ENCODE peak calls at places on chromosomes 16 and 17, in six cellular contexts. K, R, H, T, Q and N are unnamed samples.

GRCh38 chr17:45873728-45874127 is 20.6 kb upstream of the MAPT start:
- DNase-seq in K (no peak), R (no peak), H (no peak), T (no peak), Q (no peak), N (no peak)

GRCh38 chr16:23286131-23286532 is 16.0 kb upstream of the SCNN1B start:
- DNase-seq in K (no peak), R (peak; percentile 63), H (no peak), T (no peak), Q (no peak), N (peak; percentile 17)

GRCh38 chr16:81755915-81756644 is 23.0 kb upstream of the PLCG2 start:
- DNase-seq in K (no peak), R (peak; percentile 23), H (no peak), T (no peak), Q (no peak), N (no peak)

GRCh38 chr16:73432794-73433455 is 385.0 kb upstream of the ZFHX3 start:
- DNase-seq in K (no peak), R (no peak), H (no peak), T (no peak), Q (no peak), N (no peak)

GRCh38 chr17:17714879-17715278 is 33.6 kb downstream of the RAI1 start:
- DNase-seq in K (no peak), R (no peak), H (no peak), T (no peak), Q (no peak), N (no peak)

GRCh38 chr16:56947604-56947995 is 14.2 kb upstream of the CETP start:
- DNase-seq in K (no peak), R (no peak), H (no peak), T (no peak), Q (no peak), N (no peak)

GRCh38 chr17:43213545-43213944 is 1.9 kb downstream of the TMEM106A start:
- DNase-seq in K (no peak), R (no peak), H (no peak), T (no peak), Q (no peak), N (no peak)

GRCh38 chr17:54956802-54957201 is 11.7 kb downstream of the COX11 start:
- DNase-seq in K (no peak), R (no peak), H (no peak), T (no peak), Q (no peak), N (no peak)

GRCh38 chr17:9240659-9241370 is 219.5 kb downstream of the NTN1 start:
- DNase-seq in K (peak; percentile 69), R (peak; percentile 55), H (peak; percentile 93), T (peak; percentile 75), Q (no peak), N (no peak)

GRCh38 chr16:6132121-6132520 is 1034.5 kb upstream of the EEF2KMT start:
- DNase-seq in K (no peak), R (no peak), H (no peak), T (no peak), Q (no peak), N (no peak)

GRCh38 chr17:35784895-35785294 is 10.5 kb downstream of the MMP28 start:
- DNase-seq in K (no peak), R (no peak), H (no peak), T (no peak), Q (no peak), N (no peak)

GRCh38 chr16:82530883-82531282 is 95.9 kb upstream of the CDH13 start:
- DNase-seq in K (no peak), R (no peak), H (no peak), T (no peak), Q (no peak), N (no peak)

GRCh38 chr16:30925646-30926332 is 2.4 kb downstream of the FBXL19 start:
- DNase-seq in K (no peak), R (no peak), H (no peak), T (no peak), Q (no peak), N (no peak)
- H3K4me3 ChIP-seq in K (no peak overlapping the region), R (no peak overlapping the region), H (no peak overlapping the region), T (no peak overlapping the region), Q (no peak overlapping the region), N (no peak overlapping the region)

DNA sequence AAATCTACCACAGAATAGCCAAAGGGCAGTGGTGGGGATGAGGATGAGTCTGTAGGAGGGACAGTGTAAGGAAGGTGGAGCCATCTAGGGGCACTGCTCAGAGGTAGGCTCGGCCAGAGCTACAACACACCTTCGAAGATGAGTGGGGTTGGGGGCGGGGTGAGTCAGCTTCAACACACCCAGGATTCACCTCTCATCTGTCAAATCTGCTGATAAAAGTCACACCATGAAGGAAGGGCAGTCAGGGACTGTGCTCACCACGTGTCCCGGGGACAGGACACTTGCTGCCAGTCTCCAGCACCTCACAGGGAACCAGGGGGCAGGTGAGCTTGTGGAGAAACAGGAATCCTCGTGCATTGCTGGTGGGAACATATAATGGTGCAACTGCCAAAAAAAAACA is 133.3 kb downstream of the ANKRD11 start:
- DNase-seq in K (no peak), R (no peak), H (no peak), T (no peak), Q (no peak), N (no peak)
- TF ChIP-seq CTCF in K (no peak), R (no peak), H (no peak), T (no peak), Q (peak; percentile 4), N (no peak)

DNA sequence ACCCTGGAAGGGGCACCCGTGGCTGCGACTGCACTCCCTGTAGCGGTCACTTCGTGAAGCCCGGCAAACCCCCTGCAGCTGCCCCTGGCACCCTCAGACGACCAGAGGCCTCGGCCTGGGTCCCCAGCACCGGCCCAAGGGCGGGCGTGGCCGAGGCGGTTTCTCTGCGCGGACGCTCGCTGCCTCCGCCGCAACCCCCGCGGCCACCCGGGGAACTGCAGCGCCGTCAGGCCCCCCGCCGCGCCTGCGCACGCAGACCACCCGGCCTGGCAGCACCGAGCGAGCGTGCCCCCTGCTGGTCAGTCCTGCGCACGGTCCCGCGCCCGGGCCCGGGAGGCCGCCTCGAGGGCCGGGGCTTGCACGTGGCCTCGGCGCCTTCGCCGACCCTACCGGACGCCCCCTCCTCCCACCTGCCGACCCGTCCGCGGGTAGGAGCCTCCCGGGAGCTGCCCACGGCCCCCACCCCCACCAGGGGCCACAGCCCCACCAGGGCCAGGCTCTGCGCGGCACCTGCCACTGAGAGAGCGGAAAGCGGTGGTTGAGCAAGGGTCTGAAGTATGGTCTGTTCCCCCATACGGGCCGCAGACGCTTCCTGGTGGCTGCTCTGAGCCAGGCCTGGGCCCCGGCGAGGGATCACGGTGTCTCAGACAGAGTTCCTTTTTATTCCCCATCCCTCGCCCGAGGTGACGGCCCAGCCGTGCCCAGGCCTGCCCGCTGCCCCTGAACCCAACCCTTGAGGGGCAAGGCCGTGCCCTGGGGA is 11.5 kb upstream of the HS3ST6 start:
- DNase-seq in K (peak; percentile 91), R (peak; percentile 79), H (peak; percentile 87), T (peak; percentile 40), Q (no peak), N (no peak)
- H3K4me3 ChIP-seq in K (peak overlapping the region; percentile 24), R (peak overlapping the region; percentile 55), H (peak overlapping the region; percentile 80), T (peak overlapping the region; percentile 73), Q (peak overlapping the region; percentile 60), N (peak overlapping the region; percentile 65)

DNA sequence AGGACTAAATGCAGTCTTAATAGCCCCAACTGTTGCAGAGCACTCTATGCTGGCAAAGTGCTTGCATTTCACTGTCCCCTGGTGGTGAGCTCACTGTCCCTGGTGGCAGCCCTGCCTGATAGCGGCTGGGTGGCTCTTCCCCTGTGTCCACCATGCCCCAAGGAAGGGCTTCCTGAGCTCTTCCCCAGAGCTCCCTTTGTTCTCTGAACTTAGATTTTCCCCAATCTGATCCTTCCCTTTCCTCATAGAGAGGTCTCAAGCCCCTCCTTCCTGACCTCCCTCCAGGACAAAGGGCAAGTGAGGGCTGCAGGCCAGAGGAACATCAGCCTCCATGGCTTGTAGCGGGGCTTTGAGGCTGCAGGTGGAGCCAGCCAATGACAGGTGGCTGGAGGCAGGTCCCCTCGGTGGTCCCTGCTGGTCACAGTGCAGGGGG is 17.0 kb downstream of the BEAN1 start:
- DNase-seq in K (no peak), R (no peak), H (no peak), T (no peak), Q (no peak), N (no peak)
- TF ChIP-seq CTCF in K (no peak), R (no peak), H (no peak), T (no peak), Q (no peak), N (no peak)

DNA sequence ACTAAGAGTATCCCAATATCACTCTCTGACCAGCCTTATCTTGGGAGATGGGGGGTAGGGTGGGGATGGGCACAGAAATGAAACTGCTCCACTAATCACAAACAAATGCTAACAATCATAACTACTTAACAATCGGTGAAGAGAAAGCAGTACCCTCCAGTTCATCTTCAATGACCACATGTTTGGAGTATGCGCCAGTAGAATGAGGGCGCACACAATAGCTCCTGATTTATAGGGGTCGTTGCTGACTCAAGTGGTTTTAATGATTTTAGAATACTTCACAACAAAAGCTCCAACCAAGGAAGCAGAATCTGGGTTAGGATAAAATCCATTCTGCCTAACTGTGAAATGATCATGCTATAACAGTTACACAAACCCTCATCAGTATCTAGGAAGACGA is 184.4 kb downstream of the AATF start:
- DNase-seq in K (no peak), R (no peak), H (no peak), T (no peak), Q (no peak), N (no peak)
- H3K4me3 ChIP-seq in K (no peak overlapping the region), R (no peak overlapping the region), H (no peak overlapping the region), T (no peak overlapping the region), Q (no peak overlapping the region), N (no peak overlapping the region)

DNA sequence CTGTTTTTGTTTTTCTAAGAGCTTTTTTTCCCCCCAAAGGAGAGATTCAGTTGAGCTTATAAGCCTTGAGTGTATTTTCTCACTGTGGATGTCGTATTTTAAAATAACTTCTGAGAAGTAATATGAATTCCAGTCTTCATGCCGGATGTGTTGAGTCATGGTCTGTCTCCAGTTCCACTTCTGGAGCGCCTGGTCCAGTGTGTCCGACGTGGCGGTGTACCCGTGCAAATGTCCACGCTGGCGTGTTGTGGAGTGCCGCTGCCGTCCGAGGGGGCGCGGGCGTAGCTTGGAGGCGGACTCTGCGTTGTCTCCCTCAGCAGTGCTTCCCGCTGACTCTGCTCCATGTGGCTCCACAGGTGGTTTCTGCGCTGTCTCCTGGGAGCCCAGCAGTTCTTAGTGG is 60.9 kb upstream of the ZNF750 start:
- DNase-seq in K (no peak), R (no peak), H (no peak), T (no peak), Q (no peak), N (no peak)
- TF ChIP-seq CTCF in K (no peak), R (no peak), H (no peak), T (no peak), Q (no peak), N (no peak)

DNA sequence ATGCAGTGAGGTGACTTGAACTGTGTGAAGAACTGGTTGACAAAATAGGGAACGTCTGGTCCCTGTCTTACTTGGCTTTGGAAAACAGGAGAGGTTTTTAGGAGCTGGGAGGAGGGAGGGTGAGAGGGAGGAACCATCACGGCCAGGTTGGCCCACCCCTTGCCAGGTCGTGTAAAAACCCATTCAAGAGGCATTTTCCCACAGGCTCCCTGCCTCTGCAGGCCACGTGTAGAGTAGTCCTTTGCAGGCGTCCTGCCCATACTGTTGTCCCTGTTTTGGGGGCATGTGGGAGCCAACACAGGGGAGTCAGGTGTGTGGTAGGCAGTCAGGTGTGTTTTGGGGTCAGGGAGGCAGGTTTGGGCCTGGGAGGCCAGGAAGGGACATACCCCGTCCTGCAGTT is 169.4 kb downstream of the RAB11FIP4 start:
- DNase-seq in K (no peak), R (peak; percentile 40), H (no peak), T (no peak), Q (no peak), N (no peak)
- H3K4me3 ChIP-seq in K (no peak overlapping the region), R (peak overlapping the region; percentile 88), H (peak overlapping the region; percentile 79), T (peak overlapping the region; percentile 96), Q (no peak overlapping the region), N (peak overlapping the region; percentile 84)

GRCh38 chr16:30874244-30874820 is 19.5 kb downstream of the BCL7C start:
- DNase-seq in K (no peak), R (no peak), H (no peak), T (no peak), Q (no peak), N (no peak)
- TF ChIP-seq CTCF in K (no peak), R (no peak), H (no peak), T (no peak), Q (no peak), N (no peak)